ENCODE peak calls at places on chromosomes 6 and 20, in six cellular contexts. N, Q, O, A, X and B are unnamed samples.

GRCh38 chr6:85675030-85675819 is 32.5 kb upstream of the SYNCRIP start:
- DNase-seq in N (no peak), Q (no peak), O (no peak), A (no peak), X (no peak), B (peak; percentile 11)

GRCh38 chr20:3103369-3104032 is 19.0 kb upstream of the AVP start:
- DNase-seq in N (no peak), Q (no peak), O (no peak), A (no peak), X (no peak), B (no peak)

GRCh38 chr6:142359271-142359960 is 57.6 kb downstream of the ADGRG6 start:
- DNase-seq in N (no peak), Q (no peak), O (no peak), A (no peak), X (no peak), B (no peak)

GRCh38 chr6:24009319-24009718 is 116.7 kb upstream of the NRSN1 start:
- DNase-seq in N (peak; percentile 11), Q (no peak), O (no peak), A (peak; percentile 96), X (no peak), B (no peak)

GRCh38 chr6:151847064-151847463 is 39.6 kb downstream of the ESR1 start:
- DNase-seq in N (no peak), Q (peak; percentile 11), O (no peak), A (no peak), X (no peak), B (no peak)

GRCh38 chr6:33297956-33298772 is 578 bp downstream of the RGL2 start:
- DNase-seq in N (peak; percentile 16), Q (peak; percentile 83), O (peak; percentile 19), A (no peak), X (peak; percentile 79), B (peak; percentile 89)

GRCh38 chr6:169269180-169270076 is 15.8 kb upstream of the THBS2 start:
- DNase-seq in N (no peak), Q (no peak), O (no peak), A (no peak), X (no peak), B (no peak)

GRCh38 chr6:170344631-170345576 is 38.3 kb downstream of the FAM120B start:
- DNase-seq in N (no peak), Q (peak; percentile 10), O (no peak), A (no peak), X (peak; percentile 69), B (peak; percentile 65)

GRCh38 chr6:1255646-1256365 is 56.1 kb upstream of the FOXQ1 start:
- DNase-seq in N (no peak), Q (no peak), O (no peak), A (no peak), X (no peak), B (no peak)

GRCh38 chr6:168860987-168861386 is 392.7 kb downstream of the THBS2 start:
- DNase-seq in N (no peak), Q (no peak), O (no peak), A (no peak), X (no peak), B (no peak)

GRCh38 chr20:18527339-18527738 is 19.6 kb downstream of the SEC23B start:
- DNase-seq in N (no peak), Q (no peak), O (no peak), A (no peak), X (no peak), B (no peak)

GRCh38 chr6:154314084-154314483 is 42.5 kb downstream of the IPCEF1 start:
- DNase-seq in N (no peak), Q (no peak), O (no peak), A (no peak), X (no peak), B (no peak)

GRCh38 chr6:5132741-5133140 is 47.6 kb downstream of the PPP1R3G start:
- DNase-seq in N (no peak), Q (peak; percentile 83), O (peak; percentile 17), A (no peak), X (no peak), B (no peak)

GRCh38 chr6:154406301-154406700 is 49.7 kb upstream of the IPCEF1 start:
- DNase-seq in N (no peak), Q (no peak), O (no peak), A (no peak), X (no peak), B (no peak)

GRCh38 chr6:88374556-88374955 is 208.4 kb upstream of the CNR1 start:
- DNase-seq in N (no peak), Q (no peak), O (no peak), A (no peak), X (no peak), B (no peak)

GRCh38 chr20:37657924-37658800 is 35.7 kb upstream of the CTNNBL1 start:
- DNase-seq in N (no peak), Q (no peak), O (no peak), A (no peak), X (no peak), B (no peak)

GRCh38 chr20:44552950-44553908 is 29.1 kb upstream of the PKIG start:
- DNase-seq in N (peak; percentile 75), Q (no peak), O (no peak), A (no peak), X (no peak), B (peak; percentile 74)

GRCh38 chr6:35310265-35310831 is 12.7 kb downstream of the DEF6 start:
- DNase-seq in N (no peak), Q (no peak), O (no peak), A (no peak), X (no peak), B (no peak)

GRCh38 chr20:3515379-3516175 is 44.8 kb downstream of the ATRN start:
- DNase-seq in N (no peak), Q (no peak), O (no peak), A (no peak), X (no peak), B (no peak)

GRCh38 chr20:25389858-25390537 is 637 bp downstream of the ABHD12 start:
- DNase-seq in N (no peak), Q (no peak), O (no peak), A (peak; percentile 23), X (no peak), B (peak; percentile 32)

GRCh38 chr6:150702675-150703074 is 103.0 kb downstream of the PLEKHG1 start:
- DNase-seq in N (no peak), Q (peak; percentile 67), O (no peak), A (no peak), X (no peak), B (no peak)

GRCh38 chr20:59992531-59992930 is 34.3 kb downstream of the CDH26 start:
- DNase-seq in N (no peak), Q (peak; percentile 75), O (no peak), A (no peak), X (no peak), B (no peak)

GRCh38 chr6:158076548-158076947 is 91.5 kb downstream of the SERAC1 start:
- DNase-seq in N (no peak), Q (no peak), O (no peak), A (no peak), X (no peak), B (no peak)

GRCh38 chr6:77462359-77463307 is 658 bp downstream of the HTR1B start:
- DNase-seq in N (no peak), Q (no peak), O (no peak), A (peak; percentile 72), X (no peak), B (no peak)

GRCh38 chr20:37407573-37408002 is 61.6 kb downstream of the SRC start:
- DNase-seq in N (no peak), Q (no peak), O (no peak), A (no peak), X (no peak), B (no peak)

GRCh38 chr20:44624743-44625271 is 26.7 kb downstream of the ADA start:
- DNase-seq in N (no peak), Q (no peak), O (no peak), A (no peak), X (no peak), B (no peak)

GRCh38 chr6:85660181-85660611 is 17.5 kb upstream of the SYNCRIP start:
- DNase-seq in N (no peak), Q (no peak), O (no peak), A (no peak), X (peak; percentile 77), B (no peak)

GRCh38 chr6:53547166-53547814 is 2.4 kb upstream of the GCLC start:
- DNase-seq in N (peak; percentile 71), Q (peak; percentile 86), O (peak; percentile 45), A (peak; percentile 62), X (no peak), B (peak; percentile 6)

GRCh38 chr6:15481892-15482291 is 180.9 kb downstream of the DTNBP1 start:
- DNase-seq in N (peak; percentile 25), Q (no peak), O (no peak), A (no peak), X (no peak), B (no peak)

GRCh38 chr6:108947114-108947854 is 99.1 kb downstream of the ARMC2 start:
- DNase-seq in N (peak; percentile 43), Q (peak; percentile 61), O (no peak), A (no peak), X (no peak), B (peak; percentile 99)

GRCh38 chr6:165096868-165097267 is 212.5 kb downstream of the C6orf118 start:
- DNase-seq in N (no peak), Q (no peak), O (no peak), A (no peak), X (no peak), B (no peak)

GRCh38 chr20:5844063-5844681 is 94.0 kb downstream of the SHLD1 start:
- DNase-seq in N (no peak), Q (no peak), O (no peak), A (no peak), X (peak; percentile 74), B (peak; percentile 83)